ENCODE peak calls at places on chromosomes 6 and 20, in eight cellular contexts. X is activated effector memory CD4-positive, alpha-beta T cell treated with Interleukin-2 at 50 U/mL for 16 hours; L is NCI-H1436 treated with DMSO at 0.1 percent for 48 hours; K is astrocyte of the spinal cord; D is germinal center; V is left ventricle myocardium inferior; Z is WTC11; P is heart right ventricle. A is an unnamed sample.

GRCh38 chr6:106118835-106119443 is 32.8 kb downstream of the PRDM1 start:
- DNase-seq in D (no peak), Z (no peak), V (no peak), L (no peak), X (no peak), P (no peak), K (no peak), A (no peak)

GRCh38 chr6:22536111-22536510 is 33.3 kb upstream of the HDGFL1 start:
- DNase-seq in V (no peak), Z (no peak), L (no peak), P (no peak), K (no peak), D (no peak), X (no peak), A (no peak)

GRCh38 chr6:124995131-124995530 is 32.9 kb downstream of the RNF217 start:
- DNase-seq in D (no peak), P (no peak), Z (no peak), L (no peak), K (no peak), X (no peak), V (no peak), A (no peak)

GRCh38 chr6:169807699-169808607 is 56.5 kb downstream of the ERMARD start:
- DNase-seq in V (no peak), L (no peak), K (no peak), D (no peak), Z (no peak), X (no peak), P (no peak), A (no peak)

GRCh38 chr6:52098649-52099184 is 11.3 kb upstream of the PKHD1 start:
- DNase-seq in K (no peak), V (no peak), L (no peak), D (no peak), P (no peak), Z (no peak), X (no peak), A (no peak)

GRCh38 chr20:51700809-51701285 is 67.3 kb downstream of the ATP9A start:
- DNase-seq in K (peak), V (no peak), D (peak), L (no peak), Z (peak), P (no peak), X (no peak), A (no peak)

GRCh38 chr20:62850333-62850974 is 11.2 kb downstream of the TCFL5 start:
- DNase-seq in V (no peak), Z (peak), L (no peak), P (no peak), D (no peak), X (no peak), K (no peak), A (no peak)

GRCh38 chr20:54268941-54269340 is 61.1 kb downstream of the PFDN4 start:
- DNase-seq in V (no peak), D (no peak), L (no peak), K (no peak), Z (peak), P (no peak), X (no peak), A (no peak)

GRCh38 chr6:160067564-160067963 is 54.1 kb upstream of the SLC22A1 start:
- DNase-seq in V (no peak), D (no peak), K (no peak), P (no peak), L (no peak), Z (no peak), X (no peak), A (no peak)

GRCh38 chr20:64104667-64105451 is 2.5 kb downstream of the NPBWR2 start:
- DNase-seq in P (no peak), D (no peak), V (peak), K (no peak), X (no peak), Z (no peak), L (no peak), A (no peak)

GRCh38 chr6:34237316-34237721 is 646 bp downstream of the HMGA1 start:
- DNase-seq in X (no peak), D (peak), Z (no peak), K (no peak), P (no peak), L (no peak), V (no peak), A (no peak)

GRCh38 chr6:30075987-30076311 is 380 bp upstream of the RNF39 start:
- DNase-seq in D (no peak), Z (no peak), L (no peak), X (no peak), P (no peak), K (no peak), V (no peak), A (no peak)

GRCh38 chr20:56520180-56520579 is 4.4 kb upstream of the FAM209A start:
- DNase-seq in K (no peak), Z (no peak), X (no peak), P (no peak), V (no peak), L (no peak), D (no peak), A (no peak)

GRCh38 chr20:17843246-17844132 is 125.1 kb downstream of the SNX5 start:
- DNase-seq in K (peak), D (no peak), L (no peak), X (peak), Z (no peak), V (peak), P (peak), A (peak)

GRCh38 chr6:46808806-46809205 is 15.6 kb downstream of the MEP1A start:
- DNase-seq in P (no peak), K (no peak), L (no peak), Z (no peak), X (no peak), D (no peak), V (no peak), A (no peak)

GRCh38 chr6:87357479-87358196 is 13.0 kb downstream of the C6orf163 start:
- DNase-seq in D (no peak), K (no peak), X (no peak), V (no peak), L (no peak), Z (no peak), P (no peak), A (no peak)

GRCh38 chr6:29974901-29975560 is 32.7 kb downstream of the HLA-A start:
- DNase-seq in K (no peak), P (peak), V (no peak), X (no peak), Z (no peak), D (no peak), L (no peak), A (no peak)

GRCh38 chr6:35024601-35025054 is 116.5 kb downstream of the TCP11 start:
- DNase-seq in V (peak), P (peak), K (peak), D (no peak), Z (no peak), L (no peak), X (no peak), A (no peak)

GRCh38 chr20:56801991-56802740 is 173.1 kb downstream of the TFAP2C start:
- DNase-seq in L (no peak), Z (no peak), K (peak), P (no peak), D (no peak), V (no peak), X (no peak), A (no peak)

GRCh38 chr6:31922942-31923341 is 4.6 kb upstream of the C2 start:
- DNase-seq in V (no peak), P (no peak), L (no peak), D (no peak), Z (peak), K (no peak), X (no peak), A (no peak)

GRCh38 chr6:51001399-51001798 is 182.7 kb downstream of the TFAP2B start:
- DNase-seq in P (no peak), L (no peak), Z (no peak), K (no peak), X (no peak), V (no peak), D (no peak), A (no peak)

GRCh38 chr6:120675886-120676285 is 658.4 kb downstream of the TBC1D32 start:
- DNase-seq in P (no peak), V (no peak), D (no peak), Z (no peak), L (no peak), X (no peak), K (no peak), A (no peak)

GRCh38 chr6:3013486-3013885 is 13.8 kb downstream of the NQO2 start:
- DNase-seq in P (no peak), V (peak), D (no peak), K (peak), L (no peak), Z (no peak), X (no peak), A (no peak)

GRCh38 chr6:10487668-10488327 is 33.4 kb upstream of the GCNT2 start:
- DNase-seq in P (no peak), K (no peak), D (no peak), L (no peak), X (no peak), Z (peak), V (no peak), A (no peak)

GRCh38 chr20:1402149-1402548 is 9.3 kb upstream of the FKBP1A start:
- DNase-seq in D (no peak), P (no peak), K (no peak), V (no peak), Z (no peak), X (no peak), L (no peak), A (no peak)

GRCh38 chr6:87071683-87072082 is 23.2 kb downstream of the CGA start:
- DNase-seq in K (no peak), L (no peak), Z (no peak), P (no peak), X (no peak), V (no peak), D (peak), A (no peak)

GRCh38 chr6:166561766-166562165 is 24.7 kb downstream of the RAMACL start:
- DNase-seq in P (no peak), D (no peak), Z (no peak), L (no peak), V (no peak), K (peak), X (no peak), A (no peak)